ENCODE peak calls at places on chromosome 13, in ten cellular contexts. R is thoracic aorta; I is mucosa of gallbladder; D is activated CD4-positive, alpha-beta T cell treated with anti-CD3 and anti-CD28 coated beads, Interleukin-2, amount 10 ng/mL, durations not matched to agents 7 days and 5 days; S is GOT3; V is lung; E is fibroblast of lung; H is heart right ventricle; T is GM13976; W is Calu3. F is an unnamed sample.

GRCh38 chr13:52085416-52085815 is 43.5 kb downstream of the NEK5 start:
- DNase-seq in R (no peak), S (no peak), E (peak; percentile 92), H (no peak), I (no peak), D (no peak), T (no peak), W (no peak), V (no peak), F (no peak)

GRCh38 chr13:37515226-37515625 is 83.3 kb downstream of the POSTN start:
- DNase-seq in R (no peak), S (no peak), E (no peak), T (no peak), W (no peak), I (no peak), V (no peak), H (no peak), D (no peak), F (no peak)

GRCh38 chr13:27607125-27607524 is 13.2 kb downstream of the LNX2 start:
- DNase-seq in H (no peak), D (no peak), E (peak; percentile 90), V (no peak), T (no peak), I (peak; percentile 41), R (no peak), W (peak; percentile 26), S (no peak), F (no peak)

GRCh38 chr13:73741111-73741510 is 393.1 kb downstream of the KLF12 start:
- DNase-seq in T (no peak), W (no peak), H (no peak), S (no peak), D (peak; percentile 12), E (no peak), R (no peak), V (no peak), I (no peak), F (no peak)

GRCh38 chr13:90872491-90873025 is 474.9 kb upstream of the MIR17HG start:
- DNase-seq in W (no peak), E (no peak), R (no peak), V (no peak), I (no peak), D (no peak), H (no peak), S (no peak), T (no peak), F (no peak)

GRCh38 chr13:112974676-112975075 is 5.7 kb downstream of the MCF2L start:
- DNase-seq in T (no peak), V (no peak), E (no peak), D (no peak), H (no peak), W (no peak), S (no peak), I (no peak), R (no peak), F (no peak)

GRCh38 chr13:37127706-37128241 is 22.3 kb upstream of the CSNK1A1L start:
- DNase-seq in R (no peak), T (no peak), D (no peak), I (peak; percentile 28), V (no peak), H (no peak), W (no peak), S (no peak), E (peak; percentile 95), F (no peak)

GRCh38 chr13:79228972-79229371 is 177.1 kb downstream of the RBM26 start:
- DNase-seq in W (peak; percentile 11), T (no peak), R (no peak), I (no peak), D (no peak), S (no peak), E (no peak), H (no peak), V (no peak), F (no peak)

F was measured in DND-41.